ENCODE peak calls at places on chromosomes 11 and 22, in ten cellular contexts. One of them, this sample, is unnamed.

GRCh38 chr11:102591160-102591718 is 33.9 kb downstream of the MMP20 start:
- DNase-seq in brain microvascular endothelial cell: no peak
- DNase-seq in posterior vena cava: no peak
- DNase-seq in globus pallidus: no peak
- DNase-seq in HEK293T: no peak
- DNase-seq in non-pigmented ciliary epithelial cell: no peak
- DNase-seq in right lobe of liver: no peak
- DNase-seq in SJSA1: no peak
- DNase-seq in heart left ventricle: no peak
- DNase-seq in lower lobe of right lung: no peak
- DNase-seq in this sample: no peak

GRCh38 chr11:16612801-16613400 is 125.5 kb upstream of the C11orf58 start:
- DNase-seq in globus pallidus: peak; percentile 24
- DNase-seq in lower lobe of right lung: no peak
- DNase-seq in posterior vena cava: no peak
- DNase-seq in right lobe of liver: no peak
- DNase-seq in SJSA1: no peak
- DNase-seq in HEK293T: peak; percentile 20
- DNase-seq in brain microvascular endothelial cell: no peak
- DNase-seq in non-pigmented ciliary epithelial cell: no peak
- DNase-seq in heart left ventricle: peak; percentile 21
- DNase-seq in this sample: peak; percentile 38

GRCh38 chr22:35488513-35488912 is 52.1 kb upstream of the RASD2 start:
- DNase-seq in right lobe of liver: no peak
- DNase-seq in HEK293T: no peak
- DNase-seq in non-pigmented ciliary epithelial cell: no peak
- DNase-seq in posterior vena cava: no peak
- DNase-seq in globus pallidus: no peak
- DNase-seq in lower lobe of right lung: no peak
- DNase-seq in brain microvascular endothelial cell: no peak
- DNase-seq in SJSA1: no peak
- DNase-seq in heart left ventricle: no peak
- DNase-seq in this sample: no peak

GRCh38 chr22:47204002-47204979 is 441.8 kb downstream of the TBC1D22A start:
- DNase-seq in posterior vena cava: peak; percentile 62
- DNase-seq in globus pallidus: no peak
- DNase-seq in brain microvascular endothelial cell: no peak
- DNase-seq in non-pigmented ciliary epithelial cell: no peak
- DNase-seq in SJSA1: no peak
- DNase-seq in HEK293T: no peak
- DNase-seq in heart left ventricle: no peak
- DNase-seq in lower lobe of right lung: no peak
- DNase-seq in right lobe of liver: no peak
- DNase-seq in this sample: no peak

GRCh38 chr11:46383974-46384701 is 2.7 kb downstream of the MDK start:
- DNase-seq in right lobe of liver: no peak
- DNase-seq in lower lobe of right lung: no peak
- DNase-seq in posterior vena cava: no peak
- DNase-seq in non-pigmented ciliary epithelial cell: no peak
- DNase-seq in brain microvascular endothelial cell: no peak
- DNase-seq in heart left ventricle: peak; percentile 20
- DNase-seq in SJSA1: no peak
- DNase-seq in globus pallidus: no peak
- DNase-seq in HEK293T: no peak
- DNase-seq in this sample: no peak

GRCh38 chr11:48037709-48038468 is 57.5 kb downstream of the PTPRJ start:
- DNase-seq in heart left ventricle: no peak
- DNase-seq in brain microvascular endothelial cell: no peak
- DNase-seq in HEK293T: no peak
- DNase-seq in globus pallidus: no peak
- DNase-seq in right lobe of liver: no peak
- DNase-seq in SJSA1: no peak
- DNase-seq in posterior vena cava: peak; percentile 5
- DNase-seq in non-pigmented ciliary epithelial cell: no peak
- DNase-seq in lower lobe of right lung: no peak
- DNase-seq in this sample: no peak

GRCh38 chr11:111541209-111542061 is 915 bp downstream of the LAYN start:
- DNase-seq in heart left ventricle: peak; percentile 57
- DNase-seq in lower lobe of right lung: peak; percentile 60
- DNase-seq in HEK293T: peak; percentile 30
- DNase-seq in posterior vena cava: no peak
- DNase-seq in right lobe of liver: peak; percentile 37
- DNase-seq in SJSA1: peak; percentile 61
- DNase-seq in brain microvascular endothelial cell: peak; percentile 40
- DNase-seq in globus pallidus: peak; percentile 36
- DNase-seq in non-pigmented ciliary epithelial cell: no peak
- DNase-seq in this sample: peak; percentile 42

GRCh38 chr22:49936973-49937757 is 18.7 kb downstream of the CRELD2 start:
- DNase-seq in heart left ventricle: peak; percentile 84
- DNase-seq in non-pigmented ciliary epithelial cell: no peak
- DNase-seq in lower lobe of right lung: no peak
- DNase-seq in brain microvascular endothelial cell: no peak
- DNase-seq in right lobe of liver: peak; percentile 43
- DNase-seq in SJSA1: no peak
- DNase-seq in globus pallidus: peak; percentile 91
- DNase-seq in posterior vena cava: no peak
- DNase-seq in HEK293T: no peak
- DNase-seq in this sample: peak; percentile 22

GRCh38 chr11:59778122-59778521 is 22.9 kb downstream of the STX3 start:
- DNase-seq in lower lobe of right lung: no peak
- DNase-seq in posterior vena cava: no peak
- DNase-seq in globus pallidus: no peak
- DNase-seq in HEK293T: no peak
- DNase-seq in heart left ventricle: no peak
- DNase-seq in right lobe of liver: peak; percentile 47
- DNase-seq in non-pigmented ciliary epithelial cell: no peak
- DNase-seq in SJSA1: no peak
- DNase-seq in brain microvascular endothelial cell: no peak
- DNase-seq in this sample: no peak

GRCh38 chr22:43753718-43754117 is 58.4 kb downstream of the EFCAB6 start:
- DNase-seq in heart left ventricle: no peak
- DNase-seq in HEK293T: no peak
- DNase-seq in non-pigmented ciliary epithelial cell: no peak
- DNase-seq in globus pallidus: no peak
- DNase-seq in posterior vena cava: no peak
- DNase-seq in brain microvascular endothelial cell: no peak
- DNase-seq in lower lobe of right lung: no peak
- DNase-seq in SJSA1: no peak
- DNase-seq in right lobe of liver: no peak
- DNase-seq in this sample: no peak

GRCh38 chr11:119006696-119007095 is 8.8 kb downstream of the CENATAC start:
- DNase-seq in posterior vena cava: no peak
- DNase-seq in HEK293T: no peak
- DNase-seq in non-pigmented ciliary epithelial cell: no peak
- DNase-seq in SJSA1: no peak
- DNase-seq in globus pallidus: no peak
- DNase-seq in right lobe of liver: no peak
- DNase-seq in heart left ventricle: no peak
- DNase-seq in lower lobe of right lung: no peak
- DNase-seq in brain microvascular endothelial cell: no peak
- DNase-seq in this sample: no peak

GRCh38 chr22:21823740-21824438 is 43.6 kb downstream of the MAPK1 start:
- DNase-seq in heart left ventricle: no peak
- DNase-seq in right lobe of liver: no peak
- DNase-seq in HEK293T: no peak
- DNase-seq in brain microvascular endothelial cell: peak; percentile 33
- DNase-seq in globus pallidus: no peak
- DNase-seq in posterior vena cava: no peak
- DNase-seq in non-pigmented ciliary epithelial cell: no peak
- DNase-seq in SJSA1: no peak
- DNase-seq in lower lobe of right lung: no peak
- DNase-seq in this sample: no peak

GRCh38 chr11:117457835-117458234 is 130.2 kb downstream of the CEP164 start:
- DNase-seq in globus pallidus: no peak
- DNase-seq in non-pigmented ciliary epithelial cell: no peak
- DNase-seq in HEK293T: no peak
- DNase-seq in lower lobe of right lung: no peak
- DNase-seq in posterior vena cava: no peak
- DNase-seq in heart left ventricle: no peak
- DNase-seq in SJSA1: no peak
- DNase-seq in right lobe of liver: no peak
- DNase-seq in brain microvascular endothelial cell: no peak
- DNase-seq in this sample: peak; percentile 35

GRCh38 chr11:77113382-77114088 is 10.9 kb downstream of the OMP start:
- DNase-seq in posterior vena cava: no peak
- DNase-seq in globus pallidus: no peak
- DNase-seq in heart left ventricle: no peak
- DNase-seq in SJSA1: no peak
- DNase-seq in non-pigmented ciliary epithelial cell: no peak
- DNase-seq in right lobe of liver: no peak
- DNase-seq in brain microvascular endothelial cell: no peak
- DNase-seq in lower lobe of right lung: no peak
- DNase-seq in HEK293T: peak; percentile 48
- DNase-seq in this sample: peak; percentile 46

GRCh38 chr11:76176463-76176862 is 29.8 kb downstream of the WNT11 start:
- DNase-seq in lower lobe of right lung: no peak
- DNase-seq in right lobe of liver: no peak
- DNase-seq in SJSA1: no peak
- DNase-seq in heart left ventricle: no peak
- DNase-seq in brain microvascular endothelial cell: no peak
- DNase-seq in globus pallidus: no peak
- DNase-seq in non-pigmented ciliary epithelial cell: no peak
- DNase-seq in posterior vena cava: no peak
- DNase-seq in HEK293T: no peak
- DNase-seq in this sample: peak; percentile 23

GRCh38 chr11:74749127-74749964 is 697 bp downstream of the RNF169 start:
- DNase-seq in right lobe of liver: peak; percentile 71
- DNase-seq in lower lobe of right lung: peak; percentile 79
- DNase-seq in HEK293T: peak; percentile 57
- DNase-seq in heart left ventricle: peak; percentile 66
- DNase-seq in globus pallidus: peak; percentile 42
- DNase-seq in SJSA1: no peak
- DNase-seq in posterior vena cava: no peak
- DNase-seq in non-pigmented ciliary epithelial cell: no peak
- DNase-seq in brain microvascular endothelial cell: peak; percentile 14
- DNase-seq in this sample: peak; percentile 35

GRCh38 chr11:12942157-12942556 is 67.0 kb upstream of the RASSF10 start:
- DNase-seq in brain microvascular endothelial cell: no peak
- DNase-seq in heart left ventricle: no peak
- DNase-seq in SJSA1: no peak
- DNase-seq in posterior vena cava: no peak
- DNase-seq in right lobe of liver: no peak
- DNase-seq in HEK293T: no peak
- DNase-seq in globus pallidus: no peak
- DNase-seq in non-pigmented ciliary epithelial cell: no peak
- DNase-seq in lower lobe of right lung: no peak
- DNase-seq in this sample: no peak

GRCh38 chr22:19068784-19069271 is 53.4 kb downstream of the DGCR2 start:
- DNase-seq in posterior vena cava: no peak
- DNase-seq in right lobe of liver: peak; percentile 37
- DNase-seq in heart left ventricle: no peak
- DNase-seq in lower lobe of right lung: no peak
- DNase-seq in HEK293T: no peak
- DNase-seq in globus pallidus: no peak
- DNase-seq in non-pigmented ciliary epithelial cell: no peak
- DNase-seq in brain microvascular endothelial cell: no peak
- DNase-seq in SJSA1: no peak
- DNase-seq in this sample: no peak

GRCh38 chr22:38165929-38166593 is 15.6 kb downstream of the PLA2G6 start:
- DNase-seq in heart left ventricle: no peak
- DNase-seq in right lobe of liver: peak; percentile 57
- DNase-seq in globus pallidus: no peak
- DNase-seq in SJSA1: no peak
- DNase-seq in HEK293T: no peak
- DNase-seq in posterior vena cava: no peak
- DNase-seq in non-pigmented ciliary epithelial cell: no peak
- DNase-seq in brain microvascular endothelial cell: no peak
- DNase-seq in lower lobe of right lung: no peak
- DNase-seq in this sample: no peak

GRCh38 chr11:43685483-43685882 is 4.9 kb downstream of the HSD17B12 start:
- DNase-seq in posterior vena cava: no peak
- DNase-seq in HEK293T: no peak
- DNase-seq in SJSA1: no peak
- DNase-seq in lower lobe of right lung: no peak
- DNase-seq in non-pigmented ciliary epithelial cell: no peak
- DNase-seq in globus pallidus: no peak
- DNase-seq in heart left ventricle: no peak
- DNase-seq in brain microvascular endothelial cell: no peak
- DNase-seq in right lobe of liver: no peak
- DNase-seq in this sample: no peak

GRCh38 chr11:108880510-108880909 is 215.6 kb downstream of the DDX10 start:
- DNase-seq in HEK293T: no peak
- DNase-seq in SJSA1: no peak
- DNase-seq in globus pallidus: no peak
- DNase-seq in non-pigmented ciliary epithelial cell: no peak
- DNase-seq in lower lobe of right lung: no peak
- DNase-seq in brain microvascular endothelial cell: no peak
- DNase-seq in posterior vena cava: no peak
- DNase-seq in heart left ventricle: no peak
- DNase-seq in right lobe of liver: no peak
- DNase-seq in this sample: no peak

This sample was measured in NCI-H526.